ENCODE peak calls at places on chromosomes 11 and 22, in five cellular contexts. C is sigmoid colon; Y is naive thymus-derived CD8-positive, alpha-beta T cell; P is epithelial cell of proximal tubule; S is sciatic nerve. O is an unnamed sample.

GRCh38 chr11:75403037-75403436 is 3.7 kb downstream of the RPS3 start:
- DNase-seq in C (no peak), Y (no peak), P (no peak), S (no peak), O (peak; percentile 22)

GRCh38 chr11:95101935-95102334 is 12.3 kb downstream of the ENDOD1 start:
- DNase-seq in C (no peak), Y (no peak), P (no peak), S (no peak), O (no peak)

GRCh38 chr11:13224324-13224723 is 53.3 kb upstream of the BMAL1 start:
- DNase-seq in C (no peak), Y (no peak), P (no peak), S (no peak), O (no peak)

GRCh38 chr11:69207165-69207889 is 51.6 kb downstream of the SMIM38 start:
- DNase-seq in C (no peak), Y (no peak), P (no peak), S (peak; percentile 42), O (peak; percentile 56)

GRCh38 chr11:15818132-15818842 is 538.1 kb downstream of the SOX6 start:
- DNase-seq in C (no peak), Y (no peak), P (peak; percentile 55), S (no peak), O (no peak)

GRCh38 chr11:11022126-11022730 is 164.4 kb upstream of the ZBED5 start:
- DNase-seq in C (no peak), Y (peak; percentile 30), P (no peak), S (no peak), O (no peak)

GRCh38 chr11:19723572-19724342 is 11.1 kb downstream of the NAV2 start:
- DNase-seq in C (peak; percentile 84), Y (peak; percentile 40), P (no peak), S (no peak), O (no peak)

GRCh38 chr22:25536578-25536977 is 27.9 kb upstream of the GRK3 start:
- DNase-seq in C (no peak), Y (no peak), P (no peak), S (no peak), O (no peak)

GRCh38 chr11:108115495-108116140 is 5.7 kb upstream of the ACAT1 start:
- DNase-seq in C (peak; percentile 94), Y (no peak), P (peak; percentile 94), S (peak; percentile 91), O (peak; percentile 88)

GRCh38 chr22:25404556-25404922 is 159.9 kb upstream of the GRK3 start:
- DNase-seq in C (peak; percentile 61), Y (no peak), P (no peak), S (no peak), O (peak; percentile 64)

GRCh38 chr11:86176165-86176884 is 68.2 kb upstream of the EED start:
- DNase-seq in C (no peak), Y (no peak), P (no peak), S (no peak), O (no peak)

O was measured in cardiac septum.